ENCODE peak calls at places on chromosome 12, in nine cellular contexts. One of them, this sample, is unnamed.

GRCh38 chr12:111578276-111578970 is 20.7 kb downstream of the ATXN2 start:
- DNase-seq in breast epithelium: no peak
- DNase-seq in prostate gland: no peak
- DNase-seq in H1: no peak
- DNase-seq in transverse colon: no peak
- DNase-seq in Panc1: peak
- DNase-seq in spleen: no peak
- DNase-seq in stomach: no peak
- DNase-seq in HL-60: peak
- DNase-seq in this sample: no peak

GRCh38 chr12:68106160-68106559 is 53.4 kb downstream of the IFNG start:
- DNase-seq in breast epithelium: no peak
- DNase-seq in prostate gland: no peak
- DNase-seq in H1: no peak
- DNase-seq in transverse colon: no peak
- DNase-seq in Panc1: no peak
- DNase-seq in spleen: no peak
- DNase-seq in stomach: no peak
- DNase-seq in HL-60: no peak
- DNase-seq in this sample: no peak

GRCh38 chr12:66217342-66217929 is 28.4 kb downstream of the IRAK3 start:
- DNase-seq in breast epithelium: no peak
- DNase-seq in prostate gland: no peak
- DNase-seq in H1: no peak
- DNase-seq in transverse colon: no peak
- DNase-seq in Panc1: no peak
- DNase-seq in spleen: no peak
- DNase-seq in stomach: no peak
- DNase-seq in HL-60: no peak
- DNase-seq in this sample: no peak

GRCh38 chr12:1702708-1703107 is 11.8 kb downstream of the ADIPOR2 start:
- DNase-seq in breast epithelium: no peak
- DNase-seq in prostate gland: no peak
- DNase-seq in H1: no peak
- DNase-seq in transverse colon: no peak
- DNase-seq in Panc1: no peak
- DNase-seq in spleen: no peak
- DNase-seq in stomach: no peak
- DNase-seq in HL-60: no peak
- DNase-seq in this sample: no peak

GRCh38 chr12:15033029-15033428 is 60.2 kb downstream of the PDE6H start:
- DNase-seq in breast epithelium: no peak
- DNase-seq in prostate gland: no peak
- DNase-seq in H1: no peak
- DNase-seq in transverse colon: no peak
- DNase-seq in Panc1: no peak
- DNase-seq in spleen: no peak
- DNase-seq in stomach: no peak
- DNase-seq in HL-60: no peak
- DNase-seq in this sample: no peak

GRCh38 chr12:49777800-49778748 is 36.7 kb downstream of the TMBIM6 start:
- DNase-seq in breast epithelium: peak
- DNase-seq in prostate gland: peak
- DNase-seq in H1: peak
- DNase-seq in transverse colon: peak
- DNase-seq in Panc1: no peak
- DNase-seq in spleen: peak
- DNase-seq in stomach: peak
- DNase-seq in HL-60: peak
- DNase-seq in this sample: no peak

GRCh38 chr12:55051197-55051920 is 31.6 kb downstream of the NEUROD4 start:
- DNase-seq in breast epithelium: no peak
- DNase-seq in prostate gland: no peak
- DNase-seq in H1: no peak
- DNase-seq in transverse colon: no peak
- DNase-seq in Panc1: no peak
- DNase-seq in spleen: no peak
- DNase-seq in stomach: no peak
- DNase-seq in HL-60: no peak
- DNase-seq in this sample: no peak

GRCh38 chr12:105704788-105705187 is 374.3 kb downstream of the C12orf75 start:
- DNase-seq in breast epithelium: no peak
- DNase-seq in prostate gland: no peak
- DNase-seq in H1: no peak
- DNase-seq in transverse colon: peak
- DNase-seq in Panc1: no peak
- DNase-seq in spleen: no peak
- DNase-seq in stomach: no peak
- DNase-seq in HL-60: no peak
- DNase-seq in this sample: no peak

GRCh38 chr12:95205016-95205415 is 12.3 kb downstream of the FGD6 start:
- DNase-seq in breast epithelium: no peak
- DNase-seq in prostate gland: no peak
- DNase-seq in H1: no peak
- DNase-seq in transverse colon: no peak
- DNase-seq in Panc1: no peak
- DNase-seq in spleen: no peak
- DNase-seq in stomach: no peak
- DNase-seq in HL-60: no peak
- DNase-seq in this sample: no peak

GRCh38 chr12:95206916-95207315 is 10.4 kb downstream of the FGD6 start:
- DNase-seq in breast epithelium: no peak
- DNase-seq in prostate gland: no peak
- DNase-seq in H1: no peak
- DNase-seq in transverse colon: no peak
- DNase-seq in Panc1: no peak
- DNase-seq in spleen: no peak
- DNase-seq in stomach: no peak
- DNase-seq in HL-60: no peak
- DNase-seq in this sample: no peak

GRCh38 chr12:95207407-95207806 is 9.9 kb downstream of the FGD6 start:
- DNase-seq in breast epithelium: no peak
- DNase-seq in prostate gland: no peak
- DNase-seq in H1: no peak
- DNase-seq in transverse colon: no peak
- DNase-seq in Panc1: no peak
- DNase-seq in spleen: no peak
- DNase-seq in stomach: no peak
- DNase-seq in HL-60: no peak
- DNase-seq in this sample: no peak

GRCh38 chr12:95204141-95204866 is 13.0 kb downstream of the FGD6 start:
- DNase-seq in breast epithelium: no peak
- DNase-seq in prostate gland: peak
- DNase-seq in H1: peak
- DNase-seq in transverse colon: peak
- DNase-seq in Panc1: no peak
- DNase-seq in spleen: no peak
- DNase-seq in stomach: peak
- DNase-seq in HL-60: peak
- DNase-seq in this sample: peak

GRCh38 chr12:95205685-95206084 is 11.6 kb downstream of the FGD6 start:
- DNase-seq in breast epithelium: no peak
- DNase-seq in prostate gland: peak
- DNase-seq in H1: no peak
- DNase-seq in transverse colon: no peak
- DNase-seq in Panc1: no peak
- DNase-seq in spleen: no peak
- DNase-seq in stomach: no peak
- DNase-seq in HL-60: no peak
- DNase-seq in this sample: no peak
- H3K4me3 ChIP-seq in breast epithelium: no peak
- H3K4me3 ChIP-seq in prostate gland: no peak
- H3K4me3 ChIP-seq in H1: no peak
- H3K4me3 ChIP-seq in transverse colon: no peak
- H3K4me3 ChIP-seq in Panc1: no peak
- H3K4me3 ChIP-seq in spleen: no peak
- H3K4me3 ChIP-seq in stomach: no peak
- H3K4me3 ChIP-seq in HL-60: no peak
- H3K4me3 ChIP-seq in this sample: no peak

GRCh38 chr12:96236221-96236822 is 42.1 kb downstream of the ELK3 start:
- DNase-seq in breast epithelium: no peak
- DNase-seq in prostate gland: no peak
- DNase-seq in H1: no peak
- DNase-seq in transverse colon: peak
- DNase-seq in Panc1: no peak
- DNase-seq in spleen: peak
- DNase-seq in stomach: no peak
- DNase-seq in HL-60: peak
- DNase-seq in this sample: peak

GRCh38 chr12:96238336-96239031 is 44.3 kb downstream of the ELK3 start:
- DNase-seq in breast epithelium: no peak
- DNase-seq in prostate gland: no peak
- DNase-seq in H1: no peak
- DNase-seq in transverse colon: no peak
- DNase-seq in Panc1: no peak
- DNase-seq in spleen: peak
- DNase-seq in stomach: no peak
- DNase-seq in HL-60: no peak
- DNase-seq in this sample: peak

GRCh38 chr12:96235497-96235826 is 41.3 kb downstream of the ELK3 start:
- DNase-seq in breast epithelium: no peak
- DNase-seq in prostate gland: no peak
- DNase-seq in H1: no peak
- DNase-seq in transverse colon: no peak
- DNase-seq in Panc1: no peak
- DNase-seq in spleen: no peak
- DNase-seq in stomach: no peak
- DNase-seq in HL-60: no peak
- DNase-seq in this sample: no peak

GRCh38 chr12:96237035-96237434 is 42.9 kb downstream of the ELK3 start:
- DNase-seq in breast epithelium: no peak
- DNase-seq in prostate gland: no peak
- DNase-seq in H1: no peak
- DNase-seq in transverse colon: no peak
- DNase-seq in Panc1: no peak
- DNase-seq in spleen: no peak
- DNase-seq in stomach: no peak
- DNase-seq in HL-60: no peak
- DNase-seq in this sample: peak

DNA sequence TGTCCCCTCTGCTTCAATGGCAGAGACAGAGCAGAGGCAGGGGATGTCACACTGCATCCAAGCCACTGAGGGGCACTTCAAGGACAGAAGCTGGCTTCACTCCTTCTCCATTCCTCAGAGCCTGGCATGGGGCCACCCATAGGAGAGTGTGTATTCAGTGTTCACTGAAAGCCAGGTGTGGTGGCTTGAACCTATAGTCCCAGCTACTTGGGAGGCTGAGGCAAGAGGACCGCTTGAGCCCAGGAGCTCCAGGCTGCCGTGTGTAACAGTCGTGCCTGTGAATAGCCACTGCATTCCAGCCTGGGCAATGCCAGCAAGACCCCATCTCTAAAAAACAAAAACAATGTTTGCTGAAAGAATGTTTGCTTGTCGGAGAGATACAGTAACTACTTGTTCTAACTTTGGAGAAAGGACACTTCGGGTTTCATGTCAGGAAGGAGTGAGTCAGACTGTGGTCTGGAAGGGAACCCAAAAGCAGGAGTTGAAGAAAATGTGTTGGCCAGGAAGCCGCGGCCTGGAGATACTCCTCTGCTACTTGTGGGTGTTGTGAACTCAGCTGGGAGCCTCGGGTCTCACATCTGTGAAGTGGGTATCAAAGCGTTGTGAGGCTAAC is 43.4 kb downstream of the ELK3 start:
- DNase-seq in breast epithelium: no peak
- DNase-seq in prostate gland: no peak
- DNase-seq in H1: no peak
- DNase-seq in transverse colon: peak
- DNase-seq in Panc1: peak
- DNase-seq in spleen: peak
- DNase-seq in stomach: peak
- DNase-seq in HL-60: peak
- DNase-seq in this sample: no peak
- TF ChIP-seq POLR2AphosphoS5 in breast epithelium: no peak
- TF ChIP-seq POLR2AphosphoS5 in prostate gland: peak
- TF ChIP-seq POLR2AphosphoS5 in H1: no peak
- TF ChIP-seq POLR2AphosphoS5 in transverse colon: peak
- TF ChIP-seq POLR2AphosphoS5 in Panc1: no peak
- TF ChIP-seq POLR2AphosphoS5 in spleen: peak
- TF ChIP-seq POLR2AphosphoS5 in stomach: peak
- TF ChIP-seq POLR2AphosphoS5 in HL-60: peak
- TF ChIP-seq POLR2AphosphoS5 in this sample: peak

DNA sequence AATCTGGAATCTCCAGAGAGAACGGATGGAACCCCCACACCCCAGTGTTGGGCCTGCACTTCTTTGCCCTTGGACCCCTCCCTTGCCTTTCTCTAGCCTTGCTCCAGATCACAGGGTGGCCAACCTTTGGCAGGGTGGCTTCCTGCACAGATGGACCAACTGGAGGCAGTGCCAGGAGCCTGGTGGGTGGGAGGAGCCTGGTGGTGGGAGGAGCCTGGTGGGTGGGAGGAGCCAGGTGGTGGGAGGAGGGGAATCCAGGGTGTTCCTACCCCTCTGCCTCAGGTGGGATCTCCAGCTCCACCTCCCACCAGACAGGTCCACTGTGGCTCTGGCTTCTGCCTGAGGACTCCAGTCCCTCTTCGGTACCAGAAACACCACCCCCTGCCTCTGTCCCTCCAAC is 15.0 kb upstream of the ORAI1 start:
- DNase-seq in breast epithelium: no peak
- DNase-seq in prostate gland: no peak
- DNase-seq in H1: peak
- DNase-seq in transverse colon: peak
- DNase-seq in Panc1: no peak
- DNase-seq in spleen: no peak
- DNase-seq in stomach: no peak
- DNase-seq in HL-60: no peak
- DNase-seq in this sample: no peak
- H3K4me3 ChIP-seq in breast epithelium: no peak
- H3K4me3 ChIP-seq in prostate gland: no peak
- H3K4me3 ChIP-seq in H1: no peak
- H3K4me3 ChIP-seq in transverse colon: no peak
- H3K4me3 ChIP-seq in Panc1: no peak
- H3K4me3 ChIP-seq in spleen: no peak
- H3K4me3 ChIP-seq in stomach: no peak
- H3K4me3 ChIP-seq in HL-60: no peak
- H3K4me3 ChIP-seq in this sample: no peak

GRCh38 chr12:57763881-57764661 is 2.8 kb downstream of the CYP27B1 start:
- DNase-seq in breast epithelium: no peak
- DNase-seq in prostate gland: no peak
- DNase-seq in H1: no peak
- DNase-seq in transverse colon: no peak
- DNase-seq in Panc1: no peak
- DNase-seq in spleen: no peak
- DNase-seq in stomach: no peak
- DNase-seq in HL-60: no peak
- DNase-seq in this sample: no peak

GRCh38 chr12:57766464-57767311 is at the start of gene CYP27B1:
- DNase-seq in breast epithelium: no peak
- DNase-seq in prostate gland: no peak
- DNase-seq in H1: peak
- DNase-seq in transverse colon: no peak
- DNase-seq in Panc1: no peak
- DNase-seq in spleen: no peak
- DNase-seq in stomach: no peak
- DNase-seq in HL-60: no peak
- DNase-seq in this sample: no peak

GRCh38 chr12:57765003-57765697 is 1.7 kb downstream of the CYP27B1 start:
- DNase-seq in breast epithelium: peak
- DNase-seq in prostate gland: no peak
- DNase-seq in H1: peak
- DNase-seq in transverse colon: peak
- DNase-seq in Panc1: no peak
- DNase-seq in spleen: peak
- DNase-seq in stomach: peak
- DNase-seq in HL-60: peak
- DNase-seq in this sample: no peak

GRCh38 chr12:57765698-57766463 is 997 bp downstream of the CYP27B1 start:
- DNase-seq in breast epithelium: no peak
- DNase-seq in prostate gland: no peak
- DNase-seq in H1: no peak
- DNase-seq in transverse colon: no peak
- DNase-seq in Panc1: no peak
- DNase-seq in spleen: no peak
- DNase-seq in stomach: no peak
- DNase-seq in HL-60: no peak
- DNase-seq in this sample: no peak

DNA sequence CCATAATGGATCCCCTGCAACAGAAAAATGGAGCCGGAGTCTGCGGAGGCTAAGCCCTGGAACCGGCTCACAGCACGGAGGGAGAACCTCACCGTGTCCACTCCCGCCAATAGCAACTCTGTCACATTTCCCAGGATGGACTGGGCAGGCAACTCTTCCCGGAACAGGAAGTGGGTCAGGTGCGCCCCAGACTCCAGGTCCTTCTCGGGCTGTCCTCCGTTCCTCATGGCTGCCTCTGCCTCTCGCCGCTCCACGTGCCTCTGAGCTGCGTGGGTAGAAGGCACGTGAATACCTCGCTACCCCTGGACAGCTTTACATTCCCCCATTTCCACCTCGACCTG is 2.2 kb downstream of the CYP27B1 start:
- DNase-seq in breast epithelium: no peak
- DNase-seq in prostate gland: no peak
- DNase-seq in H1: peak
- DNase-seq in transverse colon: no peak
- DNase-seq in Panc1: no peak
- DNase-seq in spleen: no peak
- DNase-seq in stomach: no peak
- DNase-seq in HL-60: no peak
- DNase-seq in this sample: no peak
- TF ChIP-seq POLR2AphosphoS5 in breast epithelium: no peak
- TF ChIP-seq POLR2AphosphoS5 in prostate gland: no peak
- TF ChIP-seq POLR2AphosphoS5 in H1: peak
- TF ChIP-seq POLR2AphosphoS5 in transverse colon: no peak
- TF ChIP-seq POLR2AphosphoS5 in Panc1: no peak
- TF ChIP-seq POLR2AphosphoS5 in spleen: no peak
- TF ChIP-seq POLR2AphosphoS5 in stomach: no peak
- TF ChIP-seq POLR2AphosphoS5 in HL-60: no peak
- TF ChIP-seq POLR2AphosphoS5 in this sample: no peak